ENCODE peak calls at places on chromosome 18, in four cellular contexts. J is A549, C is HepG2, R is K562. H is an unnamed sample.

GRCh38 chr18:26919656-26920055 is 54.1 kb upstream of the AQP4 start:
- DNase-seq in J (no peak), C (no peak), R (no peak), H (no peak)

GRCh38 chr18:22983175-22983574 is 50.0 kb downstream of the RBBP8 start:
- DNase-seq in J (peak), C (peak), R (peak), H (no peak)

GRCh38 chr18:2970762-2971659 is 41.9 kb downstream of the LPIN2 start:
- DNase-seq in J (no peak), C (no peak), R (no peak), H (no peak)

GRCh38 chr18:9792565-9793226 is 84.6 kb downstream of the RAB31 start:
- DNase-seq in J (no peak), C (peak), R (peak), H (no peak)

GRCh38 chr18:63708650-63709049 is 5.9 kb downstream of the SERPINB11 start:
- DNase-seq in J (no peak), C (no peak), R (no peak), H (no peak)

GRCh38 chr18:21257383-21257782 is 15.4 kb downstream of the GREB1L start:
- DNase-seq in J (no peak), C (peak), R (no peak), H (no peak)

GRCh38 chr18:68083131-68083530 is 566.6 kb upstream of the DSEL start:
- DNase-seq in J (no peak), C (no peak), R (no peak), H (no peak)

GRCh38 chr18:26436176-26437031 is 111.9 kb downstream of the KCTD1 start:
- DNase-seq in J (peak), C (peak), R (no peak), H (no peak)

GRCh38 chr18:79607361-79607930 is 72.2 kb upstream of the CTDP1 start:
- DNase-seq in J (no peak), C (no peak), R (no peak), H (no peak)

GRCh38 chr18:74389991-74390390 is 67.1 kb downstream of the DIPK1C start:
- DNase-seq in J (no peak), C (no peak), R (no peak), H (no peak)

GRCh38 chr18:74532511-74533025 is 1.7 kb upstream of the CNDP1 start:
- DNase-seq in J (no peak), C (no peak), R (no peak), H (no peak)

GRCh38 chr18:8747440-8747937 is 42.1 kb downstream of the MTCL1 start:
- DNase-seq in J (no peak), C (no peak), R (no peak), H (no peak)

GRCh38 chr18:74510770-74511095 is 14.6 kb downstream of the CNDP2 start:
- DNase-seq in J (no peak), C (no peak), R (no peak), H (no peak)

GRCh38 chr18:54783100-54783499 is 45.2 kb upstream of the RAB27B start:
- DNase-seq in J (no peak), C (no peak), R (no peak), H (no peak)

GRCh38 chr18:65786400-65786948 is 35.7 kb downstream of the CDH7 start:
- DNase-seq in J (no peak), C (no peak), R (no peak), H (no peak)

GRCh38 chr18:63244585-63244984 is 75.0 kb downstream of the BCL2 start:
- DNase-seq in J (no peak), C (no peak), R (no peak), H (no peak)

GRCh38 chr18:21911551-21911950 is 171.0 kb downstream of the MIB1 start:
- DNase-seq in J (no peak), C (no peak), R (no peak), H (no peak)

GRCh38 chr18:35026407-35027061 is 14.7 kb upstream of the MAPRE2 start:
- DNase-seq in J (no peak), C (no peak), R (peak), H (no peak)

GRCh38 chr18:36354989-36355388 is 57.5 kb downstream of the FHOD3 start:
- DNase-seq in J (no peak), C (no peak), R (no peak), H (no peak)

GRCh38 chr18:22363867-22364463 is 53.8 kb downstream of the CTAGE1 start:
- DNase-seq in J (no peak), C (no peak), R (no peak), H (no peak)

GRCh38 chr18:8283901-8284585 is 325.2 kb upstream of the RAB12 start:
- DNase-seq in J (no peak), C (peak), R (no peak), H (no peak)

GRCh38 chr18:32057624-32058165 is 34.0 kb upstream of the RNF138 start:
- DNase-seq in J (no peak), C (no peak), R (peak), H (no peak)

GRCh38 chr18:62812242-62812641 is 96.9 kb downstream of the PHLPP1 start:
- DNase-seq in J (peak), C (peak), R (peak), H (no peak)

GRCh38 chr18:70022636-70023035 is 75.0 kb upstream of the CD226 start:
- DNase-seq in J (no peak), C (no peak), R (no peak), H (no peak)

GRCh38 chr18:47036298-47036874 is 965 bp upstream of the ELOA2 start:
- DNase-seq in J (peak), C (peak), R (peak), H (no peak)

GRCh38 chr18:12092398-12093229 is 1.0 kb upstream of the ANKRD62 start:
- DNase-seq in J (peak), C (peak), R (peak), H (peak)

GRCh38 chr18:79742076-79742475 is 55.7 kb upstream of the KCNG2 start:
- DNase-seq in J (no peak), C (no peak), R (no peak), H (no peak)

GRCh38 chr18:59606193-59607175 is 90.7 kb downstream of the CCBE1 start:
- DNase-seq in J (no peak), C (no peak), R (no peak), H (no peak)
- TF ChIP-seq RFX5 in J (no peak), C (no peak), R (no peak), H (no peak)

GRCh38 chr18:75548353-75548752 is 120.8 kb upstream of the SMIM21 start:
- DNase-seq in J (no peak), C (no peak), R (peak), H (no peak)
- TF ChIP-seq ESRRA in J (no peak), C (no peak), R (no peak), H (no peak)

GRCh38 chr18:30522288-30522929 is 520.1 kb downstream of the DSC3 start:
- DNase-seq in J (no peak), C (no peak), R (no peak), H (no peak)
- TF ChIP-seq RFX5 in J (no peak), C (no peak), R (no peak), H (no peak)

GRCh38 chr18:13236411-13236810 is 17.9 kb downstream of the LDLRAD4 start:
- DNase-seq in J (no peak), C (no peak), R (no peak), H (no peak)
- TF ChIP-seq ESRRA in J (no peak), C (no peak), R (no peak), H (no peak)

GRCh38 chr18:72867721-72868665 is at the start of gene NETO1:
- DNase-seq in J (no peak), C (no peak), R (no peak), H (no peak)
- TF ChIP-seq RFX5 in J (no peak), C (no peak), R (no peak), H (no peak)

GRCh38 chr18:50011813-50012445 is 183.0 kb downstream of the MYO5B start:
- DNase-seq in J (no peak), C (peak), R (no peak), H (no peak)
- TF ChIP-seq ESRRA in J (no peak), C (no peak), R (no peak), H (no peak)